ENCODE peak calls at places on chromosome 11, in four cellular contexts. C, Q, R and M are unnamed samples. For H3K4me1, the result is how much of the 10 kb centered on the place peaks cover.

GRCh38 chr11:48043111-48043997 is 63.0 kb downstream of the PTPRJ start:
- DNase-seq in Q (no peak), C (no peak), R (no peak), M (no peak)

GRCh38 chr11:78973833-78974232 is 399.2 kb upstream of the NARS2 start:
- DNase-seq in C (no peak), Q (no peak), R (no peak), M (no peak)

GRCh38 chr11:78564037-78564888 is 10.4 kb downstream of the NARS2 start:
- DNase-seq in C (no peak), R (peak), Q (no peak), M (peak)

GRCh38 chr11:119846374-119846773 is 117.4 kb upstream of the NECTIN1 start:
- DNase-seq in C (no peak), R (no peak), Q (no peak), M (no peak)

GRCh38 chr11:73233704-73234402 is 15.8 kb downstream of the P2RY2 start:
- DNase-seq in Q (no peak), R (no peak), C (no peak), M (no peak)

GRCh38 chr11:18472587-18472986 is 16.9 kb downstream of the LDHAL6A start:
- DNase-seq in Q (no peak), C (no peak), R (no peak), M (no peak)

GRCh38 chr11:32511926-32512325 is 71.7 kb upstream of the EIF3M start:
- DNase-seq in Q (no peak), C (no peak), R (no peak), M (no peak)

GRCh38 chr11:111718436-111719325 is 47.5 kb downstream of the PPP2R1B start:
- DNase-seq in C (no peak), Q (no peak), R (no peak), M (no peak)

GRCh38 chr11:111120221-111120620 is 125.3 kb upstream of the POU2AF2 start:
- DNase-seq in Q (no peak), C (no peak), R (peak), M (no peak)

GRCh38 chr11:63939351-63939920 is 634 bp downstream of the NAA40 start:
- DNase-seq in C (no peak), Q (no peak), R (peak), M (no peak)

GRCh38 chr11:16811136-16812020 is 72.9 kb downstream of the C11orf58 start:
- DNase-seq in Q (no peak), C (no peak), R (no peak), M (no peak)
- H3K4me1 ChIP-seq in Q (under half), C (under half), R (under half), M (under half)

GRCh38 chr11:105000167-105000566 is 22.8 kb downstream of the CASP5 start:
- DNase-seq in R (peak), Q (no peak), C (no peak), M (peak)

GRCh38 chr11:105003151-105003550 is 19.8 kb downstream of the CASP5 start:
- DNase-seq in R (no peak), Q (no peak), C (no peak), M (no peak)

GRCh38 chr11:104999716-105000115 is 23.3 kb downstream of the CASP5 start:
- DNase-seq in C (no peak), R (no peak), Q (no peak), M (no peak)

GRCh38 chr11:105004021-105004420 is 18.9 kb downstream of the CASP5 start:
- DNase-seq in Q (no peak), R (no peak), C (no peak), M (no peak)

DNA sequence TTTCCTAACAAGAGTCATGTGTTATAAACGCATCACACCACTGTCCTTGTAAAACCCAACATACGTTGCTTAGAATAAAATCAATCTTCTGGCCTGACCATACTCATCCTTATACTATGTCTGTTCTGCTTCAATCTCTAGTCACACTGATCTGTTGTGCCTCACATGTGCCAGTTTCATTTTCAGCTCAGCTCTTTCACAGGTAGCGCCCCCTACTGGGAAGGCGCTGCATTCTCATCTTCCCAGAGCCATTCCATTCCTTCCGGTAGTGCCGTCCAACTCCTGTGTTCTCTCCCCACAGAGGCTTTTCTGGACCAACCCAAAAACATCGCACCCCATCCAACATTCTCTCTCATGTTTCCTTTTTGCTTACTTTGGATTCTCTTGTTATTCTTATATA is 22.2 kb downstream of the CASP5 start:
- DNase-seq in C (peak), R (peak), Q (no peak), M (no peak)
- TF ChIP-seq CTCF in C (peak), R (peak), Q (peak), M (peak)

DNA sequence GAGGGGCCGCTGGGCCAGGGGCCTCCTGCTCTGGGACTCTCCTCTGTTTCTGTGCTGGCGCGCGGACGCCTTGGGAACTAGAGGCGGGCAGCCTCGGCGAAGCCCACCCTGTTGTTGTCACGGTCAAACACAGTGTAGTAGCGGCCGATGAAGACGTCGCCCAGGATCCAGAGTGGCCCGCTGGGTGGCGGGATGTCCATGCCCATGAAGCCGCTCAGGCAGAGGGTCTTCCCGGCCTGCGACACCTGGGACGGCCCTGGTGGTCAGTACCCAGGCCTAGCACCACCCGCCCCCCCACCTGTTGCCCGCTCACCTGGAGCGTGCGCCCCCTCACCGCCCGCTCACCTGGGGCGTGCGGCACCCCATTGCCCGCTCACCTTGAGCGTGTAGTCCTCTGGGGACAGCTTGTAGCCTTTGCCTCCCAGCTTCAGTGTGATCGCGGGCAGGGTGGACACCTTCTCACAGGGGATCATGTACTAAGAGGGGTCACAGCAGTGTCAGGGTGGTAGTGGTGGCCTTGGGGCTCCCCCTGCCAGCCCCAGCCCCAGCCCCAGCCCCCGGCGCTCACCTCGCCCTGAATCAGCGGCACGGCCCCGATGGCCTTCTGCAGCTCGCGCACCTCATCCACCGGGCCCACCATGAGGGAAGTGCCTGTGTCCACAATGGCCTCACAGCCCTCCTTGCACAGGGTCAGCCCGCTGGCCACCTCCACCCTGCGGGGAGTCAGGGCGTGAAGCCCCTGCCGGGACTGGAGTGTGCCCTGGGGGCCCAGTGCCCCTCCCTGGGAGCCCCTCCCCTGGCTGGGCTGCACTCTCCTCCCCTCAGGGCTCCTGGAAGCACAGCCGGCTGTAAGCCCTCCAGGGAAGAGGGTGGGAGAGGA is 3.3 kb upstream of the IFITM10 start:
- DNase-seq in Q (no peak), C (peak), R (no peak), M (no peak)
- H3K4me3 ChIP-seq in Q (no peak), C (no peak), R (no peak), M (no peak)

GRCh38 chr11:128735935-128736610 is 42.2 kb downstream of the FLI1 start:
- DNase-seq in R (no peak), C (no peak), Q (no peak), M (no peak)
- H3K4me1 ChIP-seq in R (under half), C (half or more), Q (under half), M (under half)

DNA sequence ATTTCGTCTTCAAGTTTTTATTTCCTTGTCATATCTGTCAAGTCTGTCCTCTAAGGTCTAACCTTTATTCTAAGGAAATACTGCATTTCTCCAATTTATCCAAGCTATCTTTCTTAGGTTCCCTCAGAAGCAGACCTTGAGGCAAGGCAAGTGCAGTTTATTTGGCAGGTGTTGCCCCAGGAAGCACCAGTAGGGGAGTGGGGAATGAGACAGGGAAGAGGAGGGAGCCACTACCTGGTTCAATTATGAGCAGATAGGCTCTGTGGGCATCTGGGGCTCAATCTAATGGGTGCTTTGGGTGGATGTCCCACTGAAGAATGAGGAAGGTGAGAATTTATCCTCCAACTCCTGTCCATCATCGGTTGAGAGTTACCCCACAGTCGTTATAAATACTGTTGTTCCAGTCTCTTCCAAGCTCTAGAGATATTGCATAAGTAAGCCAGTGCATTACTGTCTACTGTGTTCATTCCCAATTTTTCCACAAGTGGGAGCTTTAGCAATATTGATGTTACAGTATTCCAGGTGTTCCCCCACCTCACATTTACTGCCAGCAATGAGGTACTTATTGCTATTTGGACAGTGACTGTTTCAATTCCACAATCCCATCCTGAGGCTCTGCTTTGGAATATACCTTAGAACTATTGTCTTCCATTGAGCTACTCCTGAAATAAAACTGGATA is 154.9 kb upstream of the CEP126 start:
- DNase-seq in Q (no peak), C (no peak), R (no peak), M (no peak)
- TF ChIP-seq CTCF in Q (no peak), C (no peak), R (no peak), M (no peak)

DNA sequence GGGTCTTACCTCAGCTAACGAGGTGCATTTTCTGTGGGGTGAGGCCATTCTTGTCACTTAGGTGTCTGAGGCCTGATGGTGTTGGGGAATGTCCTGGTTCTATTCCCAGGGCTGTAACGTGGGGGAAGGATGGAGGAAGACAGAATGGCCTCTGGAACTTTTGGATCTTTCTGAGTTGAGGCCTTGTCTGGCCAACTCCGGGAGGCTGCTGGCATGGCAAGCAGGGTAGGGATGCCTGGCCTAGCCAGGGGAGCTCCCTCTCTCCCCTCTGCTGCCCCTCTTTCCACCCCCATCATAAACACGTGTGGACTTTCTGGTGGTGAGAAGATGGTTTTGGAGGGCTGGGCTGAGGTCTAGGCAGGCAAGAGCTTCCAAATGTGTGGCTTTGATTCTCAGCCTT is 30.7 kb downstream of the ZBTB16 start:
- DNase-seq in C (no peak), R (no peak), Q (no peak), M (no peak)
- H3K4me3 ChIP-seq in C (no peak), R (no peak), Q (no peak), M (no peak)

GRCh38 chr11:125351045-125351867 is 144.8 kb downstream of the FEZ1 start:
- DNase-seq in Q (no peak), C (peak), R (peak), M (no peak)
- H3K4me1 ChIP-seq in Q (under half), C (under half), R (under half), M (under half)